ENCODE peak calls at places on chromosome 3, in seven cellular contexts. X is tibial artery; R is LoVo; F is bronchial epithelial cell; B is stimulated activated CD4-positive, alpha-beta T cell treated with anti-CD3 and anti-CD28 coated beads, Interleukin-12 subunit alpha, Interleukin-12 subunit beta, amount 100 ng/mL, for 24 hours; Z is AG20443; E is Ammon's horn. S is an unnamed sample.

GRCh38 chr3:159844383-159844730 is 144.3 kb upstream of the IL12A start:
- DNase-seq in R (no peak), E (no peak), Z (no peak), B (no peak), F (no peak), X (no peak), S (no peak)

GRCh38 chr3:107945406-107945805 is 145.4 kb downstream of the CD47 start:
- DNase-seq in E (no peak), Z (no peak), F (peak), X (no peak), B (no peak), R (no peak), S (no peak)

GRCh38 chr3:64163019-64163754 is 62.1 kb downstream of the PRICKLE2 start:
- DNase-seq in B (no peak), X (no peak), E (peak), R (no peak), Z (no peak), F (peak), S (no peak)

GRCh38 chr3:49469037-49469875 is 811 bp upstream of the DAG1 start:
- DNase-seq in X (peak), R (peak), B (no peak), Z (peak), E (peak), F (peak), S (peak)

GRCh38 chr3:31446411-31446810 is 86.3 kb upstream of the STT3B start:
- DNase-seq in B (no peak), Z (no peak), E (no peak), R (no peak), F (no peak), X (no peak), S (no peak)

GRCh38 chr3:188338081-188338480 is 184.1 kb downstream of the LPP start:
- DNase-seq in R (no peak), Z (peak), X (no peak), E (no peak), F (no peak), B (no peak), S (no peak)

GRCh38 chr3:72617420-72618024 is 230.7 kb downstream of the SHQ1 start:
- DNase-seq in F (no peak), E (no peak), X (no peak), B (no peak), Z (no peak), R (no peak), S (no peak)

GRCh38 chr3:159130108-159130507 is 328.3 kb downstream of the MFSD1 start:
- DNase-seq in F (peak), B (no peak), R (no peak), X (no peak), Z (no peak), E (no peak), S (no peak)

GRCh38 chr3:169966951-169967915 is 626 bp downstream of the SEC62 start:
- DNase-seq in F (peak), X (peak), B (peak), Z (peak), R (peak), E (peak), S (peak)